ENCODE peak calls at places on chromosomes 4 and X, in seven cellular contexts. U, G, C, R, N, L and H are unnamed samples.

GRCh38 chrX:72299891-72300630 is 5.7 kb downstream of the CITED1 start:
- DNase-seq in U (no peak), G (no peak), C (no peak), R (no peak), N (no peak), L (no peak), H (no peak)

GRCh38 chr4:145954924-145955339 is 16.3 kb upstream of the ZNF827 start:
- DNase-seq in U (peak; percentile 88), G (no peak), C (no peak), R (no peak), N (no peak), L (peak; percentile 13), H (no peak)

GRCh38 chr4:86092684-86093083 is 267.2 kb downstream of the MAPK10 start:
- DNase-seq in U (peak; percentile 39), G (no peak), C (no peak), R (no peak), N (no peak), L (no peak), H (no peak)

GRCh38 chr4:24915121-24915922 is 2.5 kb upstream of the CCDC149 start:
- DNase-seq in U (peak; percentile 23), G (peak; percentile 32), C (peak; percentile 6), R (no peak), N (no peak), L (peak; percentile 62), H (no peak)

GRCh38 chrX:43456056-43456455 is 200.0 kb upstream of the MAOA start:
- DNase-seq in U (no peak), G (no peak), C (no peak), R (no peak), N (no peak), L (no peak), H (no peak)

GRCh38 chrX:21745756-21746155 is 12.2 kb downstream of the SMPX start:
- DNase-seq in U (peak; percentile 23), G (no peak), C (no peak), R (peak; percentile 54), N (no peak), L (peak; percentile 34), H (no peak)

GRCh38 chrX:131704136-131704695 is 160.3 kb downstream of the OR13H1 start:
- DNase-seq in U (peak; percentile 63), G (no peak), C (no peak), R (no peak), N (peak; percentile 89), L (peak; percentile 92), H (no peak)

GRCh38 chr4:156946508-156947197 is 24.9 kb downstream of the PDGFC start:
- DNase-seq in U (peak; percentile 97), G (no peak), C (no peak), R (no peak), N (no peak), L (peak; percentile 25), H (no peak)

GRCh38 chr4:41882622-41883347 is 52.4 kb upstream of the TMEM33 start:
- DNase-seq in U (peak; percentile 39), G (peak; percentile 93), C (no peak), R (peak; percentile 68), N (peak; percentile 19), L (peak; percentile 12), H (peak; percentile 60)